ENCODE peak calls at places on chromosomes 1 and 21, in ten cellular contexts. H is stimulated activated CD8-positive, alpha-beta memory T cell treated with anti-CD3 and anti-CD28 coated beads, Interleukin-4, amount 100 ng/mL, for 1 hour; X is sciatic nerve; K is tibial nerve; A is ELR; U is osteocyte; V is AG04449; B is CD8-positive, alpha-beta memory T cell; Z is activated CD4-positive, alpha-beta T cell treated with anti-CD3 and anti-CD28 coated beads, Interleukin-2, amount 50 U/mL, for 4 hours; O is HL-60. Q is an unnamed sample.

GRCh38 chr21:34836103-34836932 is 167.5 kb downstream of the CLIC6 start:
- DNase-seq in H (no peak), X (no peak), K (peak; percentile 64), A (peak; percentile 99), U (no peak), V (peak; percentile 98), B (no peak), Z (peak; percentile 22), O (no peak), Q (peak; percentile 70)

GRCh38 chr1:43253173-43253572 is 16.6 kb upstream of the TMEM125 start:
- DNase-seq in H (no peak), X (peak; percentile 25), K (no peak), A (no peak), U (no peak), V (no peak), B (no peak), Z (no peak), O (no peak), Q (no peak)

GRCh38 chr21:45525153-45525909 is 16.9 kb downstream of the SLC19A1 start:
- DNase-seq in H (no peak), X (peak; percentile 62), K (no peak), A (no peak), U (no peak), V (no peak), B (no peak), Z (no peak), O (no peak), Q (peak; percentile 14)

GRCh38 chr1:205809942-205810345 is 3.1 kb downstream of the SLC41A1 start:
- DNase-seq in H (no peak), X (no peak), K (no peak), A (no peak), U (no peak), V (no peak), B (no peak), Z (no peak), O (no peak), Q (no peak)

GRCh38 chr21:29649370-29649963 is 290.3 kb downstream of the GRIK1 start:
- DNase-seq in H (no peak), X (no peak), K (no peak), A (no peak), U (no peak), V (no peak), B (no peak), Z (no peak), O (peak; percentile 61), Q (no peak)

GRCh38 chr1:236429715-236430274 is 35.7 kb downstream of the EDARADD start:
- DNase-seq in H (no peak), X (no peak), K (no peak), A (no peak), U (no peak), V (no peak), B (no peak), Z (no peak), O (no peak), Q (no peak)

GRCh38 chr1:70083519-70083918 is 121.9 kb downstream of the LRRC40 start:
- DNase-seq in H (no peak), X (no peak), K (no peak), A (no peak), U (no peak), V (no peak), B (no peak), Z (no peak), O (peak; percentile 61), Q (no peak)

GRCh38 chr1:233097546-233098254 is 147.3 kb downstream of the NTPCR start:
- DNase-seq in H (no peak), X (no peak), K (no peak), A (peak; percentile 27), U (no peak), V (no peak), B (no peak), Z (no peak), O (no peak), Q (no peak)

GRCh38 chr1:173300249-173301044 is 93.3 kb upstream of the TNFSF4 start:
- DNase-seq in H (no peak), X (no peak), K (no peak), A (no peak), U (no peak), V (no peak), B (no peak), Z (no peak), O (no peak), Q (no peak)

GRCh38 chr1:202596638-202597037 is 113.6 kb downstream of the SYT2 start:
- DNase-seq in H (no peak), X (no peak), K (no peak), A (no peak), U (no peak), V (no peak), B (no peak), Z (no peak), O (no peak), Q (no peak)